ENCODE peak calls at places on chromosomes 13 and 19, in five cellular contexts. One of them, this sample, is unnamed.

GRCh38 chr19:49064768-49065611 is at the start of gene NTF4:
- DNase-seq in fibroblast of lung: peak
- DNase-seq in kidney: peak
- DNase-seq in thoracic aorta: no peak
- DNase-seq in A549: peak
- DNase-seq in this sample: no peak

GRCh38 chr19:53594811-53595509 is 36.8 kb upstream of the DPRX start:
- DNase-seq in fibroblast of lung: no peak
- DNase-seq in kidney: no peak
- DNase-seq in thoracic aorta: no peak
- DNase-seq in A549: no peak
- DNase-seq in this sample: no peak

GRCh38 chr19:45630463-45630862 is 8.7 kb downstream of the EML2 start:
- DNase-seq in fibroblast of lung: peak
- DNase-seq in kidney: no peak
- DNase-seq in thoracic aorta: no peak
- DNase-seq in A549: peak
- DNase-seq in this sample: no peak

GRCh38 chr13:105763851-105764250 is 771.6 kb downstream of the EFNB2 start:
- DNase-seq in fibroblast of lung: peak
- DNase-seq in kidney: no peak
- DNase-seq in thoracic aorta: no peak
- DNase-seq in A549: no peak
- DNase-seq in this sample: no peak

GRCh38 chr19:55474269-55475265 is 1.9 kb upstream of the ZNF628 start:
- DNase-seq in fibroblast of lung: peak
- DNase-seq in kidney: peak
- DNase-seq in thoracic aorta: no peak
- DNase-seq in A549: no peak
- DNase-seq in this sample: no peak

GRCh38 chr13:89726690-89727435 is 1620.6 kb upstream of the MIR17HG start:
- DNase-seq in fibroblast of lung: peak
- DNase-seq in kidney: no peak
- DNase-seq in thoracic aorta: no peak
- DNase-seq in A549: no peak
- DNase-seq in this sample: no peak

GRCh38 chr13:21674271-21675009 is 3.6 kb downstream of the FGF9 start:
- DNase-seq in fibroblast of lung: no peak
- DNase-seq in kidney: peak
- DNase-seq in thoracic aorta: no peak
- DNase-seq in A549: no peak
- DNase-seq in this sample: no peak

GRCh38 chr19:29785955-29786589 is 25.7 kb upstream of the CCNE1 start:
- DNase-seq in fibroblast of lung: no peak
- DNase-seq in kidney: no peak
- DNase-seq in thoracic aorta: no peak
- DNase-seq in A549: no peak
- DNase-seq in this sample: no peak

GRCh38 chr19:4866595-4867424 is 657 bp downstream of the PLIN3 start:
- DNase-seq in fibroblast of lung: peak
- DNase-seq in kidney: peak
- DNase-seq in thoracic aorta: no peak
- DNase-seq in A549: peak
- DNase-seq in this sample: peak

GRCh38 chr13:29160862-29161261 is 340.7 kb downstream of the MTUS2 start:
- DNase-seq in fibroblast of lung: no peak
- DNase-seq in kidney: no peak
- DNase-seq in thoracic aorta: no peak
- DNase-seq in A549: no peak
- DNase-seq in this sample: no peak

GRCh38 chr19:5418676-5419075 is 36.5 kb upstream of the ZNRF4 start:
- DNase-seq in fibroblast of lung: no peak
- DNase-seq in kidney: no peak
- DNase-seq in thoracic aorta: no peak
- DNase-seq in A549: no peak
- DNase-seq in this sample: no peak

GRCh38 chr19:10612515-10613119 is 12.7 kb upstream of the SLC44A2 start:
- DNase-seq in fibroblast of lung: peak
- DNase-seq in kidney: peak
- DNase-seq in thoracic aorta: peak
- DNase-seq in A549: no peak
- DNase-seq in this sample: no peak

GRCh38 chr19:35702223-35703012 is 1.9 kb upstream of the ZBTB32 start:
- DNase-seq in fibroblast of lung: peak
- DNase-seq in kidney: peak
- DNase-seq in thoracic aorta: peak
- DNase-seq in A549: peak
- DNase-seq in this sample: peak

GRCh38 chr13:20689291-20689690 is 14.2 kb upstream of the IL17D start:
- DNase-seq in fibroblast of lung: no peak
- DNase-seq in kidney: no peak
- DNase-seq in thoracic aorta: no peak
- DNase-seq in A549: no peak
- DNase-seq in this sample: no peak

GRCh38 chr13:98285317-98285716 is 108.2 kb upstream of the RNF113B start:
- DNase-seq in fibroblast of lung: peak
- DNase-seq in kidney: no peak
- DNase-seq in thoracic aorta: no peak
- DNase-seq in A549: no peak
- DNase-seq in this sample: no peak

GRCh38 chr13:77563110-77563509 is 27.6 kb downstream of the SCEL start:
- DNase-seq in fibroblast of lung: peak
- DNase-seq in kidney: no peak
- DNase-seq in thoracic aorta: no peak
- DNase-seq in A549: no peak
- DNase-seq in this sample: no peak

GRCh38 chr13:54972838-54973237 is 1944.2 kb downstream of the OLFM4 start:
- DNase-seq in fibroblast of lung: no peak
- DNase-seq in kidney: no peak
- DNase-seq in thoracic aorta: no peak
- DNase-seq in A549: no peak
- DNase-seq in this sample: no peak

GRCh38 chr13:94860981-94861407 is 148.6 kb upstream of the SOX21 start:
- DNase-seq in fibroblast of lung: peak
- DNase-seq in kidney: no peak
- DNase-seq in thoracic aorta: no peak
- DNase-seq in A549: no peak
- DNase-seq in this sample: no peak

GRCh38 chr13:100128373-100128772 is 39.5 kb downstream of the PCCA start:
- DNase-seq in fibroblast of lung: peak
- DNase-seq in kidney: no peak
- DNase-seq in thoracic aorta: no peak
- DNase-seq in A549: peak
- DNase-seq in this sample: no peak

GRCh38 chr13:38777347-38778107 is 90.7 kb downstream of the FREM2 start:
- DNase-seq in fibroblast of lung: no peak
- DNase-seq in kidney: no peak
- DNase-seq in thoracic aorta: no peak
- DNase-seq in A549: no peak
- DNase-seq in this sample: no peak

GRCh38 chr13:80361883-80362327 is 21.0 kb upstream of the SPRY2 start:
- DNase-seq in fibroblast of lung: no peak
- DNase-seq in kidney: no peak
- DNase-seq in thoracic aorta: no peak
- DNase-seq in A549: no peak
- DNase-seq in this sample: no peak

GRCh38 chr13:99501135-99501951 is at the start of gene TM9SF2:
- DNase-seq in fibroblast of lung: peak
- DNase-seq in kidney: peak
- DNase-seq in thoracic aorta: peak
- DNase-seq in A549: peak
- DNase-seq in this sample: peak

GRCh38 chr13:30869491-30869890 is 36.6 kb upstream of the MEDAG start:
- DNase-seq in fibroblast of lung: peak
- DNase-seq in kidney: no peak
- DNase-seq in thoracic aorta: no peak
- DNase-seq in A549: no peak
- DNase-seq in this sample: no peak

GRCh38 chr19:29851769-29852521 is 40.2 kb downstream of the CCNE1 start:
- DNase-seq in fibroblast of lung: no peak
- DNase-seq in kidney: no peak
- DNase-seq in thoracic aorta: no peak
- DNase-seq in A549: no peak
- DNase-seq in this sample: no peak

GRCh38 chr19:40663712-40664692 is 26.4 kb downstream of the NUMBL start:
- DNase-seq in fibroblast of lung: peak
- DNase-seq in kidney: peak
- DNase-seq in thoracic aorta: no peak
- DNase-seq in A549: peak
- DNase-seq in this sample: no peak

GRCh38 chr19:55495646-55496349 is 7.6 kb downstream of the SSC5D start:
- DNase-seq in fibroblast of lung: no peak
- DNase-seq in kidney: no peak
- DNase-seq in thoracic aorta: no peak
- DNase-seq in A549: no peak
- DNase-seq in this sample: no peak

GRCh38 chr19:35533822-35534521 is 716 bp downstream of the GAPDHS start:
- DNase-seq in fibroblast of lung: peak
- DNase-seq in kidney: peak
- DNase-seq in thoracic aorta: no peak
- DNase-seq in A549: no peak
- DNase-seq in this sample: no peak

GRCh38 chr19:41801682-41802317 is 5.4 kb downstream of the CEACAM3 start:
- DNase-seq in fibroblast of lung: no peak
- DNase-seq in kidney: no peak
- DNase-seq in thoracic aorta: no peak
- DNase-seq in A549: no peak
- DNase-seq in this sample: no peak

GRCh38 chr13:27341616-27342015 is 71.0 kb downstream of the RASL11A start:
- DNase-seq in fibroblast of lung: no peak
- DNase-seq in kidney: no peak
- DNase-seq in thoracic aorta: no peak
- DNase-seq in A549: no peak
- DNase-seq in this sample: no peak

GRCh38 chr13:95367309-95367843 is 66.1 kb upstream of the ABCC4 start:
- DNase-seq in fibroblast of lung: no peak
- DNase-seq in kidney: no peak
- DNase-seq in thoracic aorta: no peak
- DNase-seq in A549: no peak
- DNase-seq in this sample: no peak

GRCh38 chr19:22472180-22472637 is 50.1 kb upstream of the ZNF98 start:
- DNase-seq in fibroblast of lung: no peak
- DNase-seq in kidney: no peak
- DNase-seq in thoracic aorta: no peak
- DNase-seq in A549: no peak
- DNase-seq in this sample: no peak

GRCh38 chr19:2540646-2541454 is 64.9 kb downstream of the GADD45B start:
- DNase-seq in fibroblast of lung: peak
- DNase-seq in kidney: peak
- DNase-seq in thoracic aorta: peak
- DNase-seq in A549: peak
- DNase-seq in this sample: no peak

GRCh38 chr13:72293206-72293605 is 426.2 kb upstream of the DACH1 start:
- DNase-seq in fibroblast of lung: peak
- DNase-seq in kidney: no peak
- DNase-seq in thoracic aorta: no peak
- DNase-seq in A549: no peak
- DNase-seq in this sample: no peak

GRCh38 chr13:43767351-43767901 is 19.3 kb downstream of the ENOX1 start:
- DNase-seq in fibroblast of lung: no peak
- DNase-seq in kidney: no peak
- DNase-seq in thoracic aorta: no peak
- DNase-seq in A549: no peak
- DNase-seq in this sample: no peak

GRCh38 chr19:14147797-14148605 is 11.6 kb upstream of the ASF1B start:
- DNase-seq in fibroblast of lung: peak
- DNase-seq in kidney: peak
- DNase-seq in thoracic aorta: no peak
- DNase-seq in A549: peak
- DNase-seq in this sample: peak

GRCh38 chr13:111658150-111659100 is 338.0 kb downstream of the TEX29 start:
- DNase-seq in fibroblast of lung: no peak
- DNase-seq in kidney: no peak
- DNase-seq in thoracic aorta: no peak
- DNase-seq in A549: no peak
- DNase-seq in this sample: no peak

GRCh38 chr13:57045816-57046691 is 94.7 kb upstream of the PRR20A start:
- DNase-seq in fibroblast of lung: no peak
- DNase-seq in kidney: no peak
- DNase-seq in thoracic aorta: no peak
- DNase-seq in A549: no peak
- DNase-seq in this sample: no peak

DNA sequence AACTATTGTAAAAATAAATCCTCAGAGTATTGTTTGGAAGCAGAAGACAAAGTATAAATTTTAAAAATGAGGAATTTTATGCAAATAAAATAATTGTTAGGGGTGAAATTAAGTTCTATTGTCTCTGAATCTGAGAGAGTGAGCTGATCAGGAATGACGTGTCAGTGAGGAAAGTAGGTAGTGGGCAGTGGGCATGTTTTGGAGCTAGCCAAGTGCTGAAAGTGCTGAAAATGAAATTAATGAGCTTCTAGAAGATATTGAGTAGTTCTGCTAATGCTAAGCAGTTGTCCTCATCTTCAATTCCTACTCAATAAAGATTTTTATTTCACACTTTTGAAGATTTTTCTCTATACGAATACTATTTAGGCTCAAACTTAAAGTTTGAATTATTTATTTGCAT is 1167.8 kb upstream of the PCDH20 start:
- DNase-seq in fibroblast of lung: no peak
- DNase-seq in kidney: no peak
- DNase-seq in thoracic aorta: no peak
- DNase-seq in A549: no peak
- DNase-seq in this sample: no peak
- H3K27ac ChIP-seq in fibroblast of lung: no peak
- H3K27ac ChIP-seq in kidney: no peak
- H3K27ac ChIP-seq in thoracic aorta: no peak
- H3K27ac ChIP-seq in A549: no peak
- H3K27ac ChIP-seq in this sample: no peak

GRCh38 chr13:68051910-68052309 is 821.8 kb upstream of the PCDH9 start:
- DNase-seq in fibroblast of lung: no peak
- DNase-seq in kidney: no peak
- DNase-seq in thoracic aorta: no peak
- DNase-seq in A549: no peak
- DNase-seq in this sample: no peak
- TF ChIP-seq CTCF in fibroblast of lung: no peak
- TF ChIP-seq CTCF in kidney: no peak
- TF ChIP-seq CTCF in thoracic aorta: no peak
- TF ChIP-seq CTCF in A549: no peak
- TF ChIP-seq CTCF in this sample: no peak

GRCh38 chr19:28631931-28632330 is 581.0 kb downstream of the UQCRFS1 start:
- DNase-seq in fibroblast of lung: no peak
- DNase-seq in kidney: no peak
- DNase-seq in thoracic aorta: no peak
- DNase-seq in A549: no peak
- DNase-seq in this sample: no peak
- H3K27ac ChIP-seq in fibroblast of lung: no peak
- H3K27ac ChIP-seq in kidney: no peak
- H3K27ac ChIP-seq in thoracic aorta: no peak
- H3K27ac ChIP-seq in A549: no peak
- H3K27ac ChIP-seq in this sample: no peak

GRCh38 chr19:3687774-3688706 is 12.2 kb downstream of the PIP5K1C start:
- DNase-seq in fibroblast of lung: no peak
- DNase-seq in kidney: peak
- DNase-seq in thoracic aorta: no peak
- DNase-seq in A549: no peak
- DNase-seq in this sample: peak
- TF ChIP-seq CTCF in fibroblast of lung: no peak
- TF ChIP-seq CTCF in kidney: no peak
- TF ChIP-seq CTCF in thoracic aorta: no peak
- TF ChIP-seq CTCF in A549: no peak
- TF ChIP-seq CTCF in this sample: no peak

This sample was measured in CD4-positive, alpha-beta T cell.